ENCODE peak calls at places on chromosomes 13 and 19, in eight cellular contexts. U is lower leg skin, O is BE2C, M is AG09309, Y is lower lobe of right lung, E is AG04449, D is cardiac muscle cell, I is right atrium auricular region. H is an unnamed sample.

GRCh38 chr13:112619730-112620639 is 32.0 kb upstream of the TUBGCP3 start:
- DNase-seq in M (no peak), O (peak; percentile 78), Y (peak; percentile 60), U (peak; percentile 83), D (peak; percentile 12), I (peak; percentile 53), E (no peak), H (peak; percentile 25)

GRCh38 chr19:5877427-5877826 is 7.1 kb upstream of the FUT5 start:
- DNase-seq in U (no peak), M (no peak), E (no peak), D (no peak), Y (no peak), O (no peak), I (no peak), H (no peak)

GRCh38 chr13:76570485-76570884 is 315.7 kb downstream of the KCTD12 start:
- DNase-seq in U (no peak), E (no peak), D (no peak), M (no peak), Y (no peak), I (no peak), O (no peak), H (no peak)

GRCh38 chr13:113729329-113730019 is 29.6 kb upstream of the TMEM255B start:
- DNase-seq in D (no peak), I (no peak), Y (peak; percentile 40), E (no peak), O (peak; percentile 53), U (no peak), M (no peak), H (no peak)

GRCh38 chr13:44752184-44752583 is 176.1 kb upstream of the TSC22D1 start:
- DNase-seq in M (no peak), D (no peak), U (no peak), E (no peak), O (no peak), Y (no peak), I (no peak), H (peak; percentile 47)

GRCh38 chr19:17327654-17328516 is 6.8 kb downstream of the ANO8 start:
- DNase-seq in E (no peak), I (no peak), Y (peak; percentile 88), D (peak; percentile 83), U (no peak), M (no peak), O (no peak), H (no peak)

GRCh38 chr13:49652691-49653305 is 24.5 kb downstream of the ARL11 start:
- DNase-seq in D (peak; percentile 39), E (no peak), O (peak; percentile 57), U (no peak), M (no peak), I (no peak), Y (no peak), H (no peak)

GRCh38 chr19:30122431-30122830 is 180.4 kb downstream of the URI1 start:
- DNase-seq in E (no peak), Y (no peak), D (no peak), M (no peak), U (no peak), I (no peak), O (no peak), H (no peak)

GRCh38 chr19:31316201-31316951 is 32.9 kb downstream of the TSHZ3 start:
- DNase-seq in M (peak; percentile 53), I (peak; percentile 74), O (no peak), U (no peak), E (no peak), Y (no peak), D (peak; percentile 79), H (peak; percentile 60)

GRCh38 chr19:45294291-45295029 is 28.2 kb downstream of the CKM start:
- DNase-seq in E (no peak), U (no peak), O (no peak), I (no peak), D (no peak), M (no peak), Y (no peak), H (no peak)

GRCh38 chr19:29372921-29373797 is 152.6 kb upstream of the VSTM2B start:
- DNase-seq in Y (peak; percentile 14), O (no peak), U (peak; percentile 60), D (no peak), E (no peak), M (no peak), I (peak; percentile 42), H (no peak)

GRCh38 chr13:110177790-110178189 is 129.2 kb downstream of the COL4A1 start:
- DNase-seq in Y (no peak), M (no peak), O (no peak), D (no peak), U (no peak), I (no peak), E (no peak), H (no peak)

GRCh38 chr19:13117176-13117771 is 734 bp upstream of the TRMT1 start:
- DNase-seq in I (no peak), U (no peak), M (no peak), Y (peak; percentile 41), E (no peak), O (no peak), D (no peak), H (no peak)

GRCh38 chr13:98420560-98421175 is 156.2 kb downstream of the STK24 start:
- DNase-seq in M (no peak), E (no peak), Y (no peak), O (no peak), U (peak; percentile 54), D (no peak), I (no peak), H (no peak)

GRCh38 chr13:23956106-23956505 is 58.8 kb upstream of the C1QTNF9B start:
- DNase-seq in D (peak; percentile 28), M (no peak), Y (no peak), O (no peak), E (no peak), I (no peak), U (no peak), H (peak; percentile 54)

GRCh38 chr19:10142701-10143375 is 23.1 kb upstream of the EIF3G start:
- DNase-seq in U (no peak), E (no peak), O (no peak), Y (peak; percentile 64), D (no peak), M (no peak), I (no peak), H (no peak)

GRCh38 chr13:91312324-91312723 is 35.2 kb upstream of the MIR17HG start:
- DNase-seq in O (no peak), U (no peak), I (no peak), M (no peak), E (no peak), Y (no peak), D (no peak), H (no peak)

GRCh38 chr19:45099465-45100201 is 6.7 kb downstream of the PPP1R37 start:
- DNase-seq in M (no peak), Y (no peak), D (no peak), I (no peak), E (no peak), U (no peak), O (no peak), H (no peak)

DNA sequence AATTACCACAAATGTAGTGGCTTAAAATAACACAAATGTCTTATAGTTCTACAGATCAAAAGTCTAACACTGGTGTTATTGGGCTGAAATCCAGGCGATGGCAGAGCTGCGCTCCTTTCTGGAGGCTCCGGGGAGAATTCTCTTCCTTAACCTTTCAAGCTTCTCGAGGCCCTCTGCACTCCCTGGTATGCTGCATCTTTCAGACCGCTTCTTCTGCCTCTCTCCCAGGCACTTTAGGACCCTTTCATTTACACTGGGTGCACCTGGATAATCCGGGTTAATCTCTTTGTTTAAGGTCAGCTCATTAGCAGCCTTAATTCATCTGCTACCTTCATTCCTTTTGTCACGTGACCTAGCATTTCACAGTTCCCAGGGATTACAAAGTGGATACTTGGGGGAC is 211.3 kb upstream of the RFC3 start:
- DNase-seq in I (no peak), D (peak; percentile 38), U (no peak), M (no peak), Y (no peak), E (no peak), O (no peak), H (peak; percentile 12)
- TF ChIP-seq CTCF in I (no peak), D (peak; percentile 14), U (no peak), M (peak; percentile 21), Y (no peak), E (no peak), O (no peak), H (no peak)

GRCh38 chr13:52850396-52851152 is 2.1 kb upstream of the PCDH8 start:
- DNase-seq in U (peak; percentile 89), I (peak; percentile 68), M (no peak), O (peak; percentile 68), Y (peak; percentile 78), D (peak; percentile 79), E (no peak), H (peak; percentile 30)

GRCh38 chr13:52847682-52848432 is 583 bp downstream of the PCDH8 start:
- DNase-seq in O (no peak), M (no peak), I (no peak), D (no peak), U (no peak), Y (no peak), E (no peak), H (no peak)

GRCh38 chr13:52848455-52849190 is at the start of gene PCDH8:
- DNase-seq in U (no peak), Y (peak; percentile 47), O (peak; percentile 94), D (peak; percentile 2), M (no peak), I (no peak), E (no peak), H (no peak)

GRCh38 chr13:52851153-52851962 is 2.9 kb upstream of the PCDH8 start:
- DNase-seq in M (no peak), I (no peak), Y (peak; percentile 50), O (peak; percentile 45), E (no peak), U (no peak), D (peak; percentile 49), H (peak; percentile 6)

DNA sequence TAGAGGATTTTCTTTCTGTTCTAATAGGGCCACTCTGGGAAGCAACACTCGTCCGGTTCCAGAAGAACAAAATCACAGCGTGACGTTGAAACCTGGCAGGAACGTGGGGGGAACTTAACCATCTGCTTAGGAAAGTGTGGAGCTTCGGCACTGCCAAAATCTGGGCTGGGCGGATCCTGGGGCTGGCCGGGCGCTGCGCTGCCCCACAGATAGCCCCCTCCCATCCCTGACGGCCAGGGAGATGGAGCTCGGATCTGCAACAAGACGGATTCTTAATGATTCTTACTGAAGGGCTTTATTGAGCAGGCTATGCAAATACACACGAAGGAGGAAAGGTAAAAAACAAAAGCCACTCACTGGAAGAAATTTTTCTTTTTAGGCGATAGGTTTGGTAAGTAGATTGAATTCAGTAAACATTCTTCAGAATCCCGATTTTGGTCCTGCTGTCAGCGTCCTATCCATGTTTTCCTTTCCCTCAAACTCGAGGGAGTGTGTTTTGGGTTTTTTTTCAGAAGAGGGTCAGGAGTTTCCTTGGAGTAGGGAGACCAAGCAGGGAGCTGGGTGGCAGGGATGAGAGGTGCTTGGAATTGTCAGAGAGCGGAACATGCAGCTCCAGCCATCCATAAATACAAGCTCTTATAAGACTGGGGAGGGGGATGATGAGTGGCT is 1.4 kb upstream of the PCDH8 start:
- DNase-seq in O (no peak), D (no peak), U (no peak), Y (no peak), E (no peak), M (no peak), I (no peak), H (no peak)
- H3K4me3 ChIP-seq in O (peak overlapping the region; percentile 79), D (no peak overlapping the region), U (no peak overlapping the region), Y (no peak overlapping the region), E (no peak overlapping the region), M (no peak overlapping the region), I (no peak overlapping the region), H (no peak overlapping the region)

GRCh38 chr19:51365211-51366049 is 758 bp downstream of the ETFB start:
- DNase-seq in E (no peak), Y (no peak), O (peak; percentile 38), D (peak; percentile 64), I (peak; percentile 62), U (no peak), M (no peak), H (peak; percentile 42)
- TF ChIP-seq CTCF in E (peak; percentile 1), Y (peak; percentile 5), O (peak; percentile 11), D (peak; percentile 16), I (no peak), U (no peak), M (peak; percentile 20), H (no peak)

GRCh38 chr19:28019371-28019770 is 1193.6 kb downstream of the UQCRFS1 start:
- DNase-seq in M (no peak), D (no peak), U (no peak), I (no peak), O (no peak), E (no peak), Y (no peak), H (no peak)
- H3K4me3 ChIP-seq in M (no peak overlapping the region), D (no peak overlapping the region), U (no peak overlapping the region), I (no peak overlapping the region), O (no peak overlapping the region), E (no peak overlapping the region), Y (no peak overlapping the region), H (no peak overlapping the region)

H was measured in astrocyte of the spinal cord.